ENCODE peak calls at places on chromosomes 13 and 19, in nine cellular contexts. D is pancreas; A is effector memory CD4-positive, alpha-beta T cell; U is osteoblast; R is psoas muscle; K is neuronal stem cell; Z is tibial nerve; C is neural progenitor cell; W is CD8-positive, alpha-beta T cell. J is an unnamed sample.

GRCh38 chr19:30229524-30230174 is 142.5 kb upstream of the ZNF536 start:
- DNase-seq in Z (no peak), D (no peak), K (no peak), W (no peak), A (no peak), R (no peak), C (peak; percentile 64), U (no peak), J (no peak)

GRCh38 chr19:28008695-28009094 is 1204.3 kb downstream of the UQCRFS1 start:
- DNase-seq in C (no peak), U (peak; percentile 39), R (no peak), Z (no peak), D (no peak), W (no peak), K (no peak), A (no peak), J (no peak)

GRCh38 chr13:82933986-82934385 is 948.3 kb downstream of the SLITRK1 start:
- DNase-seq in A (no peak), Z (no peak), W (no peak), U (peak; percentile 14), K (no peak), C (no peak), D (no peak), R (no peak), J (no peak)

GRCh38 chr19:16449330-16449961 is 22.3 kb downstream of the EPS15L1 start:
- DNase-seq in Z (no peak), U (peak; percentile 26), W (peak; percentile 28), C (no peak), D (no peak), K (no peak), R (no peak), A (peak; percentile 8), J (no peak)

GRCh38 chr13:46667687-46668281 is 114.8 kb downstream of the LRCH1 start:
- DNase-seq in K (no peak), Z (no peak), C (no peak), U (no peak), R (no peak), W (no peak), A (no peak), D (no peak), J (no peak)

GRCh38 chr13:59674616-59675015 is 489.1 kb downstream of the DIAPH3 start:
- DNase-seq in U (no peak), W (no peak), K (no peak), A (no peak), Z (no peak), D (no peak), C (no peak), R (no peak), J (no peak)

GRCh38 chr19:1151917-1152601 is 22.0 kb downstream of the SBNO2 start:
- DNase-seq in A (no peak), W (no peak), C (no peak), K (no peak), U (peak; percentile 95), Z (no peak), R (peak; percentile 86), D (no peak), J (peak; percentile 32)

GRCh38 chr19:31338069-31338767 is 11.0 kb downstream of the TSHZ3 start:
- DNase-seq in D (no peak), Z (no peak), K (no peak), C (peak; percentile 88), A (no peak), R (peak; percentile 72), W (no peak), U (no peak), J (no peak)

GRCh38 chr19:37855098-37855497 is 51.3 kb downstream of the WDR87 start:
- DNase-seq in D (peak; percentile 6), Z (no peak), C (no peak), A (no peak), R (no peak), W (peak; percentile 14), K (no peak), U (peak; percentile 84), J (no peak)

GRCh38 chr13:20512042-20512683 is 13.5 kb downstream of the CRYL1 start:
- DNase-seq in Z (no peak), C (peak; percentile 43), K (no peak), A (no peak), D (no peak), W (no peak), U (no peak), R (no peak), J (peak; percentile 45)

GRCh38 chr19:18478545-18479311 is 40.8 kb upstream of the ISYNA1 start:
- DNase-seq in K (no peak), U (peak; percentile 96), D (no peak), A (peak; percentile 50), C (no peak), W (peak; percentile 43), R (peak; percentile 89), Z (peak; percentile 56), J (peak; percentile 35)

GRCh38 chr13:48624016-48624415 is 29.7 kb upstream of the CYSLTR2 start:
- DNase-seq in K (no peak), U (no peak), R (no peak), A (no peak), W (no peak), Z (no peak), C (no peak), D (no peak), J (no peak)

GRCh38 chr19:57334191-57334590 is 13.9 kb downstream of the ZNF543 start:
- DNase-seq in C (no peak), D (no peak), R (no peak), K (no peak), A (no peak), U (no peak), Z (no peak), W (no peak), J (no peak)

GRCh38 chr19:8663920-8664670 is 33.7 kb downstream of the NFILZ start:
- DNase-seq in D (no peak), R (no peak), K (no peak), W (peak; percentile 46), U (no peak), C (no peak), Z (no peak), A (no peak), J (no peak)

GRCh38 chr19:49442354-49442753 is 1.0 kb upstream of the SLC17A7 start:
- DNase-seq in W (no peak), K (no peak), A (no peak), U (peak; percentile 88), Z (peak; percentile 69), D (no peak), R (peak; percentile 80), C (peak; percentile 67), J (no peak)

GRCh38 chr13:99859178-99860177 is 112.1 kb downstream of the ZIC5 start:
- DNase-seq in W (peak; percentile 20), U (no peak), D (no peak), R (no peak), A (no peak), K (no peak), Z (no peak), C (peak; percentile 15), J (no peak)

GRCh38 chr19:35868823-35869326 is 501 bp downstream of the APLP1 start:
- DNase-seq in Z (no peak), W (no peak), U (peak; percentile 82), D (no peak), K (no peak), A (no peak), C (no peak), R (no peak), J (no peak)
- H3K36me3 ChIP-seq in Z (no peaks in the 10 kb centered on the region), W (no peaks in the 10 kb centered on the region), U (no peaks in the 10 kb centered on the region), D (no peaks in the 10 kb centered on the region), K (peaks cover 31% of the 10 kb centered on the region), A (no peaks in the 10 kb centered on the region), C (no peaks in the 10 kb centered on the region), R (no peaks in the 10 kb centered on the region), J (no peaks in the 10 kb centered on the region)

DNA sequence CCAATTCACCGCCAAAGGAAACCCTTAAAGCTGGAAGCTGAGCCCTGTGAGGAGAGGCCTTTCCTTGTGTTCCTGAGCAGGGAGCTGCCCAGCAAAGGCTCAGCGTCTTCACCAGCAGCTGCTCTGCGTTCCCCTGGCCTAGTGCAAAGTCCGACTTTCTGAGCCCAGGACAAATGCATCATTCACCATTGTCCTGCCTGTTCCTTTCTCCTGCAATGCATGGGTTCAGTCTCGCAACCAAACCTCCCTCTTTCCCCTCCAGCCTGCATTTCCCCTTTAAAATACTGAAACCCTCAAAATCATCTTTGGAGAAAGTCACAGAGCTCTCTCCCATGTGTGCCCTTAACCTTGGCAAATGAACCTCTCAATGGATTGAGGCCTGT is 12.9 kb upstream of the TMEM255B start:
- DNase-seq in W (no peak), K (no peak), D (no peak), C (no peak), A (no peak), R (no peak), U (no peak), Z (no peak), J (no peak)
- H3K27ac ChIP-seq in W (no peak overlapping the region), K (no peak overlapping the region), D (no peak overlapping the region), C (no peak overlapping the region), A (no peak overlapping the region), R (no peak overlapping the region), U (no peak overlapping the region), Z (no peak overlapping the region), J (no peak overlapping the region)

DNA sequence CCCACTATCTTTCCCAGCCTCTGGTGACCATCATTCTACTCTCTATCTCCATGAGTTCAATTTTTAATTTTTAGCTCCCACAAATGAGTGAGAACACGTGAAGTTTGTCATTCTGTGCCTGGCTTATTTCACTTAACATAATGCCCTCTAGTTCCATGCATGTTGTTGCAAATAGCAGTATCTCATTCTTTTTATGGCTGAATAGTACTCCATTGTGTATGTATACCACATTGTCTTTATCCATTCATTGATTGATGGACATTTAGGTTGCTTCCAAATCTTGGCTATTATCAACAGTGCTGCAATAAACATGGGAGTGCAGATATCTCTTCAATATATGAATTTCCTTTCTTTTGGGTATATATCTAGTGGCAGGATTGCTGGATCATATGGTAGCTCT is 22.9 kb upstream of the ZFP82 start:
- DNase-seq in C (no peak), U (no peak), Z (no peak), D (no peak), A (no peak), R (no peak), K (no peak), W (no peak), J (no peak)
- H3K9me3 ChIP-seq in C (no peaks in the 10 kb centered on the region), U (peaks cover 8% of the 10 kb centered on the region), Z (peaks cover 100% of the 10 kb centered on the region), D (no peaks in the 10 kb centered on the region), A (peaks cover 27% of the 10 kb centered on the region), R (peaks cover 60% of the 10 kb centered on the region), K (no peaks in the 10 kb centered on the region), W (peaks cover 14% of the 10 kb centered on the region), J (no peaks in the 10 kb centered on the region)

DNA sequence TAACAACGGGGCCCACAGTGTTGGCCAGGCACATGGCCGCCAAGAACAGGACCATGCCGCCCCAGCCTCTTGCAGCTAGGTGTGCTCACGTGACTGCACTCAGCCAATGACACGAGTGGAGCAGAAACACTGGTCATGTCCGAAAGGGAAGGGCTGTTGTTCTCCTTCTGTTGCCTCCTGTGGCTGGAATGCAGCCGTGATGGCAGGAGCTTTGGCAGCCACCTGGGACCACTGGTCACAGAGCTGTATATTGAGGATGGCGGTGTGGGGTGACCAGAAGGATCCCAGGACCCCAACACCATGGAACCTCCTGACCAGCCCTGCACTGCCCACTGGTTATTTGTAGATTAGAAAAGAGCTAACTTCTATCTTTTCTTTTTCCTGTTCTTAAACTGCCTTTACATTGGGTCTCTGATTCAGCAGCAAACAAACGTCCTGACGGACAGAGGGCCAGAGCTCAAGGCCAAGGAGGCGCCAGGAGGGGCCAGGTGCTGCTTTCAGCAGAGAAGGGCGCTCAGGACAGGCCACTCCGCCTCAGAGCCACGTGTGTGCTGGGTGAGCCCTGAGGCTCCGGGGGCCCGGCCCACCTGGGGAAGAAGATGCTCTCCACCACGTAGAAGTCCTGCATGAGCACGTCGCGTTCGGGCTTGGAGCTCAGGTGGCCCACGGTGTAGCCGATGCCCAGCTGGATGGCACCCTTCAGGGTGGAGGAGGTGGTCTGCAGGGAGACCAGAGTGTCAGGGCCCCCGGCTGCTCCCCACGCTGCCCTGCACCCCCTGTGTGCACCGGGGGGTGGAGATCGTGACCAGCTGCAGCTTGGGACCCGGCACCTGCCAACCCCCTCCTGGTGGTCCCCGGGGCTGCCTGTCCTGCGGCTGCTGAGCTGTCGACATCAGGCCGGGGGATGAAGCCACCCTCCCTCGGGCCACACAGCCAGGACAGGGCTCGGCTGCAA is 35.0 kb upstream of the CACTIN start:
- DNase-seq in C (no peak), U (no peak), Z (no peak), A (no peak), W (no peak), R (no peak), K (no peak), D (no peak), J (no peak)
- H3K36me3 ChIP-seq in C (no peaks in the 10 kb centered on the region), U (peaks cover 29% of the 10 kb centered on the region), Z (peaks cover 20% of the 10 kb centered on the region), A (peaks cover 40% of the 10 kb centered on the region), W (peaks cover 6% of the 10 kb centered on the region), R (no peaks in the 10 kb centered on the region), K (peaks cover 79% of the 10 kb centered on the region), D (no peaks in the 10 kb centered on the region), J (no peaks in the 10 kb centered on the region)

J was measured in SK-N-MC.